ENCODE peak calls at places on chromosomes 7 and 10, in four cellular contexts. One of them, this sample, is unnamed.
A peak's percentile ranks its signal among the peaks of the same experiment; 100 is the strongest.

GRCh38 chr7:32119790-32120196 is 49.6 kb upstream of the PDE1C start:
- DNase-seq in psoas muscle: no peak
- DNase-seq in CD8-positive, alpha-beta T cell: no peak
- DNase-seq in Peyer's patch: no peak
- DNase-seq in this sample: no peak

GRCh38 chr7:25262586-25262985 is 34.3 kb upstream of the NPVF start:
- DNase-seq in psoas muscle: no peak
- DNase-seq in CD8-positive, alpha-beta T cell: no peak
- DNase-seq in Peyer's patch: no peak
- DNase-seq in this sample: no peak

GRCh38 chr10:132064082-132064755 is 1.5 kb upstream of the JAKMIP3 start:
- DNase-seq in psoas muscle: no peak
- DNase-seq in CD8-positive, alpha-beta T cell: no peak
- DNase-seq in Peyer's patch: peak; percentile 48
- DNase-seq in this sample: no peak

GRCh38 chr10:117477961-117478670 is 64.4 kb upstream of the EMX2 start:
- DNase-seq in psoas muscle: no peak
- DNase-seq in CD8-positive, alpha-beta T cell: no peak
- DNase-seq in Peyer's patch: no peak
- DNase-seq in this sample: peak; percentile 29

GRCh38 chr10:18164093-18164492 is 23.9 kb downstream of the CACNB2 start:
- DNase-seq in psoas muscle: no peak
- DNase-seq in CD8-positive, alpha-beta T cell: no peak
- DNase-seq in Peyer's patch: no peak
- DNase-seq in this sample: no peak

GRCh38 chr10:89609730-89610393 is 35.2 kb downstream of the PANK1 start:
- DNase-seq in psoas muscle: no peak
- DNase-seq in CD8-positive, alpha-beta T cell: no peak
- DNase-seq in Peyer's patch: no peak
- DNase-seq in this sample: peak; percentile 66

GRCh38 chr7:82156938-82157337 is 286.6 kb downstream of the CACNA2D1 start:
- DNase-seq in psoas muscle: no peak
- DNase-seq in CD8-positive, alpha-beta T cell: no peak
- DNase-seq in Peyer's patch: no peak
- DNase-seq in this sample: no peak

GRCh38 chr10:3666525-3667302 is 118.3 kb downstream of the KLF6 start:
- DNase-seq in psoas muscle: no peak
- DNase-seq in CD8-positive, alpha-beta T cell: no peak
- DNase-seq in Peyer's patch: no peak
- DNase-seq in this sample: no peak

GRCh38 chr7:39280337-39280736 is 285.9 kb upstream of the YAE1 start:
- DNase-seq in psoas muscle: no peak
- DNase-seq in CD8-positive, alpha-beta T cell: no peak
- DNase-seq in Peyer's patch: no peak
- DNase-seq in this sample: no peak

GRCh38 chr10:89553064-89553734 is 17.8 kb upstream of the SLC16A12 start:
- DNase-seq in psoas muscle: no peak
- DNase-seq in CD8-positive, alpha-beta T cell: no peak
- DNase-seq in Peyer's patch: no peak
- DNase-seq in this sample: no peak

GRCh38 chr7:93055543-93056107 is 62.2 kb downstream of the SAMD9 start:
- DNase-seq in psoas muscle: no peak
- DNase-seq in CD8-positive, alpha-beta T cell: no peak
- DNase-seq in Peyer's patch: no peak
- DNase-seq in this sample: peak; percentile 21

GRCh38 chr7:98051118-98051744 is 55.4 kb upstream of the LMTK2 start:
- DNase-seq in psoas muscle: no peak
- DNase-seq in CD8-positive, alpha-beta T cell: peak; percentile 37
- DNase-seq in Peyer's patch: peak; percentile 51
- DNase-seq in this sample: peak; percentile 78

GRCh38 chr10:92595505-92595904 is 2.6 kb downstream of the KIF11 start:
- DNase-seq in psoas muscle: no peak
- DNase-seq in CD8-positive, alpha-beta T cell: no peak
- DNase-seq in Peyer's patch: no peak
- DNase-seq in this sample: no peak
- H3K4me3 ChIP-seq in psoas muscle: no peak overlapping the region
- H3K4me3 ChIP-seq in CD8-positive, alpha-beta T cell: no peak overlapping the region
- H3K4me3 ChIP-seq in Peyer's patch: no peak overlapping the region
- H3K4me3 ChIP-seq in this sample: no peak overlapping the region

GRCh38 chr10:129744896-129745750 is 219.0 kb downstream of the EBF3 start:
- DNase-seq in psoas muscle: no peak
- DNase-seq in CD8-positive, alpha-beta T cell: no peak
- DNase-seq in Peyer's patch: peak; percentile 15
- DNase-seq in this sample: no peak
- H3K4me1 ChIP-seq in psoas muscle: no peaks in the 10 kb centered on the region
- H3K4me1 ChIP-seq in CD8-positive, alpha-beta T cell: no peaks in the 10 kb centered on the region
- H3K4me1 ChIP-seq in Peyer's patch: no peaks in the 10 kb centered on the region
- H3K4me1 ChIP-seq in this sample: no peaks in the 10 kb centered on the region

GRCh38 chr10:113775681-113776294 is 24.3 kb downstream of the PLEKHS1 start:
- DNase-seq in psoas muscle: no peak
- DNase-seq in CD8-positive, alpha-beta T cell: no peak
- DNase-seq in Peyer's patch: no peak
- DNase-seq in this sample: no peak

GRCh38 chr10:113782986-113783704 is 31.7 kb downstream of the PLEKHS1 start:
- DNase-seq in psoas muscle: no peak
- DNase-seq in CD8-positive, alpha-beta T cell: no peak
- DNase-seq in Peyer's patch: no peak
- DNase-seq in this sample: no peak

GRCh38 chr10:113776553-113776952 is 25.1 kb downstream of the PLEKHS1 start:
- DNase-seq in psoas muscle: no peak
- DNase-seq in CD8-positive, alpha-beta T cell: no peak
- DNase-seq in Peyer's patch: no peak
- DNase-seq in this sample: no peak

GRCh38 chr10:113782367-113782766 is 30.9 kb downstream of the PLEKHS1 start:
- DNase-seq in psoas muscle: no peak
- DNase-seq in CD8-positive, alpha-beta T cell: no peak
- DNase-seq in Peyer's patch: no peak
- DNase-seq in this sample: no peak

DNA sequence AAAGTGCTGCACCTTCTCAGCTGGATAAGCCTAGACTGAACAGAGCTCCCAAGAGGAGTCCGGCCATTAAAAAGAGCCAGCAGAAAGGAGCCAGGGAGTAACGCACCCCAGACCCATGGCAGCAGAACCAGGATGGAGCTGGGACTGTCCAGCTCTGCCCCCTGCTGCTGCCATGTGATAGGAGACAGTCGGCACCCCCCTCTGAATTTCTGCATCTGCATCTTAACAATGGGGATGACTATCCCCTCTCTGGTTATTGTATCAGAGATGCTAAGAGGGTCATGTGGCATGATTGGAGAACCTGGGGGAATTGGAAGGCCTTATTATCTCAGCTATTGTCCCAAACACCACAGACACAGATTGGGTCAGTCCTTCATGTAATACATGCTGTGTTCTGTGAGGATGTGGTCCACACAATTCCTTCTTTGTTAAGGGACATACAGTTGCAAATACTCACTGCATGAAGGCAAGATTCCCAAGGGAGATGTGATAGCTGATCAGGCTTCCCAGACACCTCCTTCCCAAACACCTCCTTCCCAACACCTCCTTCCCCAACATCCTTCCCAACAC is 29.3 kb downstream of the PLEKHS1 start:
- DNase-seq in psoas muscle: no peak
- DNase-seq in CD8-positive, alpha-beta T cell: no peak
- DNase-seq in Peyer's patch: no peak
- DNase-seq in this sample: no peak
- TF ChIP-seq CTCF in psoas muscle: no peak
- TF ChIP-seq CTCF in CD8-positive, alpha-beta T cell: no peak
- TF ChIP-seq CTCF in Peyer's patch: peak; percentile 43
- TF ChIP-seq CTCF in this sample: peak; percentile 44

GRCh38 chr7:64888901-64889685 is 14.0 kb upstream of the ZNF273 start:
- DNase-seq in psoas muscle: no peak
- DNase-seq in CD8-positive, alpha-beta T cell: no peak
- DNase-seq in Peyer's patch: no peak
- DNase-seq in this sample: peak; percentile 35
- H3K4me3 ChIP-seq in psoas muscle: peak overlapping the region; percentile 66
- H3K4me3 ChIP-seq in CD8-positive, alpha-beta T cell: peak overlapping the region; percentile 61
- H3K4me3 ChIP-seq in Peyer's patch: peak overlapping the region; percentile 45
- H3K4me3 ChIP-seq in this sample: peak overlapping the region; percentile 63

GRCh38 chr7:138559448-138559847 is 99.4 kb downstream of the TRIM24 start:
- DNase-seq in psoas muscle: no peak
- DNase-seq in CD8-positive, alpha-beta T cell: no peak
- DNase-seq in Peyer's patch: no peak
- DNase-seq in this sample: no peak

GRCh38 chr7:138565071-138565450 is 105.0 kb downstream of the TRIM24 start:
- DNase-seq in psoas muscle: no peak
- DNase-seq in CD8-positive, alpha-beta T cell: no peak
- DNase-seq in Peyer's patch: no peak
- DNase-seq in this sample: no peak

GRCh38 chr7:138565451-138566114 is 105.5 kb downstream of the TRIM24 start:
- DNase-seq in psoas muscle: no peak
- DNase-seq in CD8-positive, alpha-beta T cell: no peak
- DNase-seq in Peyer's patch: no peak
- DNase-seq in this sample: no peak

GRCh38 chr7:138564365-138564764 is 104.3 kb downstream of the TRIM24 start:
- DNase-seq in psoas muscle: peak; percentile 54
- DNase-seq in CD8-positive, alpha-beta T cell: no peak
- DNase-seq in Peyer's patch: no peak
- DNase-seq in this sample: peak; percentile 19

GRCh38 chr7:138563808-138564207 is 103.7 kb downstream of the TRIM24 start:
- DNase-seq in psoas muscle: no peak
- DNase-seq in CD8-positive, alpha-beta T cell: no peak
- DNase-seq in Peyer's patch: no peak
- DNase-seq in this sample: no peak
- H3K4me1 ChIP-seq in psoas muscle: no peaks in the 10 kb centered on the region
- H3K4me1 ChIP-seq in CD8-positive, alpha-beta T cell: no peaks in the 10 kb centered on the region
- H3K4me1 ChIP-seq in Peyer's patch: no peaks in the 10 kb centered on the region
- H3K4me1 ChIP-seq in this sample: no peaks in the 10 kb centered on the region

GRCh38 chr10:86180861-86181260 is 185.7 kb downstream of the GRID1 start:
- DNase-seq in psoas muscle: no peak
- DNase-seq in CD8-positive, alpha-beta T cell: no peak
- DNase-seq in Peyer's patch: no peak
- DNase-seq in this sample: no peak
- TF ChIP-seq CTCF in psoas muscle: no peak
- TF ChIP-seq CTCF in CD8-positive, alpha-beta T cell: no peak
- TF ChIP-seq CTCF in Peyer's patch: no peak
- TF ChIP-seq CTCF in this sample: no peak

GRCh38 chr10:28722065-28722803 is 44.9 kb downstream of the BAMBI start:
- DNase-seq in psoas muscle: peak; percentile 51
- DNase-seq in CD8-positive, alpha-beta T cell: no peak
- DNase-seq in Peyer's patch: no peak
- DNase-seq in this sample: peak; percentile 72
- H3K4me3 ChIP-seq in psoas muscle: peak overlapping the region; percentile 62
- H3K4me3 ChIP-seq in CD8-positive, alpha-beta T cell: no peak overlapping the region
- H3K4me3 ChIP-seq in Peyer's patch: peak overlapping the region; percentile 30
- H3K4me3 ChIP-seq in this sample: peak overlapping the region; percentile 68

GRCh38 chr7:74627699-74628411 is 29.7 kb upstream of the GTF2I start:
- DNase-seq in psoas muscle: no peak
- DNase-seq in CD8-positive, alpha-beta T cell: no peak
- DNase-seq in Peyer's patch: peak; percentile 67
- DNase-seq in this sample: no peak
- H3K4me1 ChIP-seq in psoas muscle: peaks cover 28% of the 10 kb centered on the region
- H3K4me1 ChIP-seq in CD8-positive, alpha-beta T cell: no peaks in the 10 kb centered on the region
- H3K4me1 ChIP-seq in Peyer's patch: peaks cover 11% of the 10 kb centered on the region
- H3K4me1 ChIP-seq in this sample: no peaks in the 10 kb centered on the region

GRCh38 chr7:23529262-23529859 is 2.4 kb downstream of the TRA2A start:
- DNase-seq in psoas muscle: no peak
- DNase-seq in CD8-positive, alpha-beta T cell: no peak
- DNase-seq in Peyer's patch: no peak
- DNase-seq in this sample: no peak

GRCh38 chr7:23530355-23530754 is 1.4 kb downstream of the TRA2A start:
- DNase-seq in psoas muscle: no peak
- DNase-seq in CD8-positive, alpha-beta T cell: peak; percentile 11
- DNase-seq in Peyer's patch: no peak
- DNase-seq in this sample: no peak

GRCh38 chr7:23531794-23532489 is at the start of gene TRA2A:
- DNase-seq in psoas muscle: peak; percentile 99
- DNase-seq in CD8-positive, alpha-beta T cell: peak; percentile 93
- DNase-seq in Peyer's patch: peak; percentile 98
- DNase-seq in this sample: peak; percentile 97

GRCh38 chr7:23530901-23531793 is 634 bp downstream of the TRA2A start:
- DNase-seq in psoas muscle: peak; percentile 70
- DNase-seq in CD8-positive, alpha-beta T cell: peak; percentile 24
- DNase-seq in Peyer's patch: no peak
- DNase-seq in this sample: peak; percentile 72

DNA sequence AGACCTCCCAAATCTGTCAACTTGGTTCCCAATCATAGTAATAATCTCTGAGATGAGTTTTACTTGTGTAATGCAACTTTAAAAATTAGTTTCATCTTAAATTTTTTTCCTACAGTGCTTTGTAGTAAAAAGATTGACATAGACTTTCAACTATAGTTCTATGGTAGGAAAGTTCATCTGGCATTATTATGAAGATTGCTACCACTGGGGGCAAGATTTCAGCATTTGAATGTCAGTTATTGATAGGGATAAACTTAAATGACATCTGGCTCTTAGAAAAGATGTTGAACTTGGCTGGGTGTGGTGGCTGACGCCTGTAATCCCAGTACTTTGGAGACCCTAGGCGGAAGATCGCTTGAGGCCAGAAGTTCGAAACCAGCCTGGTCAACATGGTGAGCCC is 1.4 kb upstream of the TRA2A start:
- DNase-seq in psoas muscle: no peak
- DNase-seq in CD8-positive, alpha-beta T cell: no peak
- DNase-seq in Peyer's patch: no peak
- DNase-seq in this sample: no peak
- TF ChIP-seq CTCF in psoas muscle: no peak
- TF ChIP-seq CTCF in CD8-positive, alpha-beta T cell: peak; percentile 25
- TF ChIP-seq CTCF in Peyer's patch: peak; percentile 12
- TF ChIP-seq CTCF in this sample: no peak

GRCh38 chr7:12152196-12152918 is 58.7 kb upstream of the TMEM106B start:
- DNase-seq in psoas muscle: no peak
- DNase-seq in CD8-positive, alpha-beta T cell: no peak
- DNase-seq in Peyer's patch: no peak
- DNase-seq in this sample: no peak

GRCh38 chr7:12146813-12147212 is 64.3 kb upstream of the TMEM106B start:
- DNase-seq in psoas muscle: no peak
- DNase-seq in CD8-positive, alpha-beta T cell: no peak
- DNase-seq in Peyer's patch: no peak
- DNase-seq in this sample: no peak
- H3K4me3 ChIP-seq in psoas muscle: no peak overlapping the region
- H3K4me3 ChIP-seq in CD8-positive, alpha-beta T cell: no peak overlapping the region
- H3K4me3 ChIP-seq in Peyer's patch: no peak overlapping the region
- H3K4me3 ChIP-seq in this sample: no peak overlapping the region

This sample was measured in Caco-2.